ENCODE peak calls at places on chromosome 21, in four cellular contexts. W is tibial nerve, J is fibroblast of lung, E is heart right ventricle. O is an unnamed sample.

GRCh38 chr21:39647476-39647875 is 34.7 kb downstream of the B3GALT5 start:
- DNase-seq in W (no peak), J (peak), E (no peak), O (no peak)

GRCh38 chr21:17371470-17371869 is 141.4 kb upstream of the CXADR start:
- DNase-seq in W (no peak), J (peak), E (no peak), O (no peak)

GRCh38 chr21:16821588-16821987 is 691.3 kb upstream of the CXADR start:
- DNase-seq in W (no peak), J (no peak), E (no peak), O (no peak)

GRCh38 chr21:38875694-38876492 is 70.2 kb downstream of the ETS2 start:
- DNase-seq in W (no peak), J (peak), E (no peak), O (no peak)

GRCh38 chr21:24375201-24375600 is 1232.1 kb downstream of the MRPL39 start:
- DNase-seq in W (no peak), J (no peak), E (no peak), O (no peak)

GRCh38 chr21:25501448-25501847 is 105.8 kb downstream of the MRPL39 start:
- DNase-seq in W (no peak), J (no peak), E (no peak), O (no peak)

GRCh38 chr21:17269760-17270159 is 243.1 kb upstream of the CXADR start:
- DNase-seq in W (no peak), J (no peak), E (no peak), O (no peak)

GRCh38 chr21:23542097-23542496 is 2065.2 kb downstream of the MRPL39 start:
- DNase-seq in W (no peak), J (no peak), E (no peak), O (no peak)

GRCh38 chr21:20618878-20619277 is 379.3 kb upstream of the NCAM2 start:
- DNase-seq in W (no peak), J (no peak), E (no peak), O (no peak)

GRCh38 chr21:41171210-41171609 is 3.2 kb downstream of the BACE2 start:
- DNase-seq in W (no peak), J (no peak), E (peak), O (no peak)

DNA sequence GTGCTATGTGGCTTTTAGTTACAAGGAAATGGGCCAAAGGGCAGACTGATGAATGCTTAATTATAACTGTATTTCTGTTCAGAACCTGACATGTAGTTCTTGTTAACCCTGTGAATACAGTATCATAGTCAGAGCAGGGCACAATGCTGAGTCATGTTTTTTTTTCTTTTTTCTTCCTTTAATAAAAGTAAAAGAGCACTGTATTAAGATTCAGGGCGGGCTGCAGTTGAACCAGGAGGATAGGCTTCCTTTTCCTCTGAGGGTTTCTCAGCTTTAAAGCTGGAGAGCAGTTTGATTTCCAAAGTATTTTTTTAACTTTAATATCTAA is 8.7 kb downstream of the CLDN8 start:
- DNase-seq in W (no peak), J (no peak), E (no peak), O (no peak)
- H3K27ac ChIP-seq in W (no peak), J (no peak), E (no peak), O (no peak)

DNA sequence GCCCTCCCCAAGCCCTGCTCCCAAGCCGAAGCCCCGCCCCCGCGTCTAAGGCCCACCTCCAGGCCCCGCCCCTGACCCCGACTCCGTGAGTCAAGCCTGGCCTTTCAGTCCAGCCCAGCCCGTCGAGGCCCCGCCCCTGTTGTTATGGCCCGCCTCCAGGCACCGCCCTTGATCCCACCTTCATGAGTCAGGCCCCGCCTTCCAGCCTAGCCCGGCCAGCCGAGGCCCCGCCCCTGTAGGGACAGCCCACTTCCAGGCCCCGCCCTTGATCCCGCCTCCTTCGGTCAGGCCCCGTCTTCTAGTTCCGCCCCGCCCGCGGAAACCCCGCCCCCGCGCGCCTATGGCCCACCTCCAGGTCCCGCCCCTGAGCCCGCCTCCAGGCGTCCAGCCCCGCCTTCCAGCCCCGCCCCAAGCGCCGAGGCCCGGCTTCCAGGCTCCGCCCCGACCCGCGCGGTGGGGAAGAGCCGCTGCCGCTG is 247 bp upstream of the DOP1B start:
- DNase-seq in W (peak), J (peak), E (peak), O (peak)
- H3K27ac ChIP-seq in W (peak), J (no peak), E (peak), O (peak)

GRCh38 chr21:34988139-34988538 is 61.0 kb downstream of the RUNX1 start:
- DNase-seq in W (no peak), J (no peak), E (no peak), O (no peak)
- H3K27ac ChIP-seq in W (no peak), J (no peak), E (no peak), O (no peak)

GRCh38 chr21:45366476-45366875 is 38.5 kb upstream of the COL18A1 start:
- DNase-seq in W (no peak), J (no peak), E (no peak), O (no peak)

GRCh38 chr21:45366931-45367401 is 38.0 kb upstream of the COL18A1 start:
- DNase-seq in W (no peak), J (peak), E (peak), O (no peak)

GRCh38 chr21:45365186-45365607 is 39.8 kb upstream of the COL18A1 start:
- DNase-seq in W (no peak), J (no peak), E (no peak), O (no peak)

GRCh38 chr21:45364464-45365185 is 40.3 kb upstream of the COL18A1 start:
- DNase-seq in W (no peak), J (peak), E (peak), O (no peak)

DNA sequence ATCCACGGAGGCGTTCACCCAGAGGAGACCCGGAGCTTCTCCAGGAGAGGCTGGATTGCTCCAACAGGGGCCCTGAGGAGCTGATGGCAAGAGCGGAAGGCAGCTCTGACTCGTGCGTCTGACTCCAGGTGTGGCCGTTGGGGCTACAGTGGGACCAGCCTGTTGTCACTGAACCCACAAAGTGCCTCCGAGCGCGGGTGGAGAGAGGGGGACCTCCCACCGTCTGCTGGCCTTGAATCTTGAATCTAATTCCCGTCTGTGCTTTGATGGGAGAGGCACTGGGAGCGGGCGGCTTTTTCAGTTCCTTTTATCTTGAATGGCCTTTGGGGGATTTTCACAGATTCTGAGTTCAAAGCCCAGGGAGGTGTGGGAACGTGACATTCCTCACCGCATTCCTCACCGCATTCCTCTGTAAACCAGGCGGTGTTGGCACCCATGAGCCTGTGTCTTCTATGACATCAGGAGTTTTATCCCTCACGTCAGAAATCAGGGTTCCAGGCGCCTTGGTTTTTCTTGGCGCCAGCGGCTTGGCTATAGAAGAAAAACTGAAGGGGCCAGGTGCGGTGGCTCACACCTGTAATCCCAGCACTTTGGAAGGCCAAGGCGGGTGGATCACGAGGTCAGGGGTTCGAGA is 39.2 kb upstream of the COL18A1 start:
- DNase-seq in W (no peak), J (peak), E (no peak), O (no peak)
- H3K27ac ChIP-seq in W (peak), J (peak), E (peak), O (no peak)

O was measured in dorsolateral prefrontal cortex.